ENCODE peak calls at places on chromosomes 12 and 14, in seven cellular contexts. T, S, U, N, E, C and O are unnamed samples.
A peak's percentile ranks its signal among the peaks of the same experiment; 100 is the strongest.

GRCh38 chr14:61308198-61308597 is 13.2 kb upstream of the PRKCH start:
- DNase-seq in T (no peak), S (no peak), U (no peak), N (no peak), E (no peak), C (peak; percentile 27), O (no peak)

GRCh38 chr12:16349132-16349463 is 1.7 kb downstream of the MGST1 start:
- DNase-seq in T (peak; percentile 75), S (no peak), U (peak; percentile 63), N (peak; percentile 89), E (peak; percentile 98), C (peak; percentile 98), O (no peak)

GRCh38 chr12:125220404-125221273 is 155.4 kb downstream of the AACS start:
- DNase-seq in T (no peak), S (no peak), U (no peak), N (no peak), E (peak; percentile 42), C (peak; percentile 5), O (no peak)

GRCh38 chr12:93911436-93911835 is 234.3 kb downstream of the CRADD start:
- DNase-seq in T (no peak), S (no peak), U (no peak), N (no peak), E (peak; percentile 92), C (no peak), O (no peak)

GRCh38 chr12:78018146-78018910 is 187.6 kb downstream of the NAV3 start:
- DNase-seq in T (no peak), S (no peak), U (no peak), N (peak; percentile 37), E (peak; percentile 71), C (peak; percentile 59), O (no peak)

GRCh38 chr14:74510955-74511354 is 17.4 kb downstream of the ISCA2 start:
- DNase-seq in T (no peak), S (peak; percentile 49), U (no peak), N (no peak), E (peak; percentile 64), C (peak; percentile 81), O (no peak)

GRCh38 chr12:115267464-115267863 is 583.5 kb upstream of the TBX3 start:
- DNase-seq in T (no peak), S (no peak), U (no peak), N (no peak), E (peak; percentile 18), C (no peak), O (no peak)

GRCh38 chr14:50262865-50263264 is 31.5 kb upstream of the SOS2 start:
- DNase-seq in T (no peak), S (no peak), U (no peak), N (no peak), E (no peak), C (no peak), O (no peak)

GRCh38 chr14:80494769-80495168 is 283.5 kb upstream of the DIO2 start:
- DNase-seq in T (no peak), S (no peak), U (no peak), N (no peak), E (no peak), C (no peak), O (no peak)

GRCh38 chr12:122116707-122117535 is 38.4 kb downstream of the MLXIP start:
- DNase-seq in T (no peak), S (no peak), U (peak; percentile 68), N (no peak), E (no peak), C (no peak), O (no peak)

GRCh38 chr14:103141117-103141796 is 18.0 kb downstream of the TNFAIP2 start:
- DNase-seq in T (no peak), S (no peak), U (peak; percentile 69), N (peak; percentile 73), E (peak; percentile 58), C (peak; percentile 65), O (peak; percentile 80)

GRCh38 chr12:51687142-51687935 is 96.3 kb downstream of the SCN8A start:
- DNase-seq in T (peak; percentile 46), S (no peak), U (peak; percentile 45), N (no peak), E (peak; percentile 61), C (peak; percentile 79), O (no peak)

GRCh38 chr12:69028941-69029729 is 96.2 kb upstream of the CPM start:
- DNase-seq in T (no peak), S (no peak), U (no peak), N (no peak), E (peak; percentile 48), C (peak; percentile 25), O (no peak)

GRCh38 chr14:74014299-74014698 is 4.8 kb downstream of the ENTPD5 start:
- DNase-seq in T (no peak), S (no peak), U (no peak), N (no peak), E (no peak), C (peak; percentile 11), O (no peak)

GRCh38 chr12:54028324-54029201 is at the start of gene HOXC6:
- DNase-seq in T (no peak), S (peak; percentile 67), U (no peak), N (peak; percentile 65), E (peak; percentile 43), C (peak; percentile 7), O (no peak)
- H3K4me3 ChIP-seq in T (no peak within 1 kb of the TSS), S (peak within 1 kb of the TSS; percentile 23), U (no peak within 1 kb of the TSS), N (no peak within 1 kb of the TSS), E (peak within 1 kb of the TSS; percentile 57), C (no peak within 1 kb of the TSS), O (peak within 1 kb of the TSS; percentile 35)

GRCh38 chr12:130716918-130717306 is 813 bp upstream of the RIMBP2 start:
- DNase-seq in T (no peak), S (no peak), U (no peak), N (no peak), E (no peak), C (no peak), O (peak; percentile 25)

GRCh38 chr12:130717752-130718151 is 1.7 kb upstream of the RIMBP2 start:
- DNase-seq in T (no peak), S (no peak), U (no peak), N (no peak), E (no peak), C (no peak), O (no peak)

GRCh38 chr12:130715150-130715995 is 726 bp downstream of the RIMBP2 start:
- DNase-seq in T (no peak), S (peak; percentile 35), U (no peak), N (no peak), E (no peak), C (no peak), O (no peak)

GRCh38 chr12:130715996-130716917 is at the start of gene RIMBP2:
- DNase-seq in T (no peak), S (peak; percentile 33), U (no peak), N (no peak), E (peak; percentile 23), C (peak; percentile 52), O (peak; percentile 9)

DNA sequence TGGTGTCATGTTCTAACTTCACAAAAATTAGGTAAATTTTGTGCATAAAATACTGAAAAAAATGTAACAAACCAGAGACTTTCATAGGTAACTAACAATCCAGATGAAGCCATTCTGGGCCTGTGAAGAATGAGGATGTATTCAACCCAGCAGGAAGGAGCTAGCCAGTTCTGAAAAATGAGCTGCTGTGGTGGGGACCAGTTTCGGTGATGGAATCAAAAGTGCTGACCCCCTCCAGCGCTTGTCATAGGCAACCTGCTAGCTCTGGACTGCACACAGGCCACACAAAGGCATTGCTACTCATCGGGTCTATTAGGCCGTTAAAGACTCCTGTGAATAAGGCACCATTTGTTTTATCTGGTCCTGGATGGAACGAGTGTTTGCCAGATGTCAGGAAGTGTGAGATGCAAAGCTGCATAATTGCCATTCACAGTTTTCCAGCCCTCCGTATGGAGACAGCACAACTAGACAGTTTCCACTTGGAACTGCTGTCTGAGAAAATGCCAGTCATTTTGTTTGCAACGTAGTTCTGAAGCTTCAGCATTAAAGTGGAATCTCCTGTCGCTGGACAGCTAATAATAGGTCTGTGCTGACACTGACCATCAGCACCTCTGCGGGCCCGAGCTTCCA is 3.3 kb upstream of the RIMBP2 start:
- DNase-seq in T (no peak), S (no peak), U (no peak), N (no peak), E (no peak), C (no peak), O (no peak)
- H3K4me3 ChIP-seq in T (no peak overlapping the region), S (no peak overlapping the region), U (no peak overlapping the region), N (no peak overlapping the region), E (no peak overlapping the region), C (no peak overlapping the region), O (no peak overlapping the region)

GRCh38 chr12:61879229-61879628 is 381.0 kb upstream of the USP15 start:
- DNase-seq in T (no peak), S (no peak), U (no peak), N (no peak), E (no peak), C (no peak), O (no peak)
- H3K4me3 ChIP-seq in T (no peak overlapping the region), S (no peak overlapping the region), U (no peak overlapping the region), N (no peak overlapping the region), E (no peak overlapping the region), C (no peak overlapping the region), O (no peak overlapping the region)

DNA sequence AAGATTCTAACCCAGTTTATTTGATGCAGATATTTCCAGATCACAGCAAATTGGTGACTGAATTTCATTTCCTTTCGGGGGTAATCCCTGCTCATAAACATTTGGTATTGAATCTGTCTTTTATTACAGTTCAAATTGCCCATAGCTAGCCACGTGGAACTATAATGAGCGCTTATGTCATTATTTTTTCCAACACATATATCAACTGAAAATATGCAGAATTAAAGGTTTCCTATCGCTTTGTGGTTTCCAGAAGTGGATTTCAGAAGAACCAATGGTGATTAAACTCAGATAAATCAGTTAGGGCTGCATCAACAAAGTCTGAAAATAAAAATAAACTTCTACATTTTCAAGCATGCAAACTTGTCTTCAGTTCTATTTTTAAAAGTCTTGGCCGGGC is 111.9 kb downstream of the PIK3C2G start:
- DNase-seq in T (no peak), S (no peak), U (no peak), N (no peak), E (no peak), C (no peak), O (no peak)
- H3K4me3 ChIP-seq in T (no peak overlapping the region), S (no peak overlapping the region), U (no peak overlapping the region), N (no peak overlapping the region), E (no peak overlapping the region), C (no peak overlapping the region), O (no peak overlapping the region)

DNA sequence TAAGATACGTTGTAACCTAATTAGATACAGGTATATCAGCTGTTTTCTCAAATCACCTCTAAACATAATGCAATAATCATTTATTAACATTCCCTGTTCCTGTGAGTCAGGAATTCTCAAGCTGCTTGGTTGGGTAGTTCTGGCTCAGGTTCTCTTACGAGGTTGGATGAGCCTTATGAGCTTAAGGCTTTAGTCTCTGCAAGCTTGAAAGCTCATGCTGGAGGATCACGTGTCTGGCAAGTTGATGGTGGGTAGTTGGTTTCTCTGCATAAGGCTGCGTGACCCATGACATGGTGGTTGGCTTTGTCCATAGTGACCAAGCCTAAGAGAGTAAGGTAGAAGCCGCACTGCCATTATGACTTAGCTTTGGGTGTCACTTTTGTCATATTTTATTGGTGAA is 62.0 kb downstream of the PLEKHA5 start:
- DNase-seq in T (no peak), S (no peak), U (no peak), N (no peak), E (no peak), C (no peak), O (no peak)
- H3K4me3 ChIP-seq in T (no peak overlapping the region), S (no peak overlapping the region), U (no peak overlapping the region), N (no peak overlapping the region), E (no peak overlapping the region), C (no peak overlapping the region), O (no peak overlapping the region)

GRCh38 chr12:1920436-1920835 is 2.0 kb upstream of the CACNA2D4 start:
- DNase-seq in T (no peak), S (no peak), U (no peak), N (no peak), E (no peak), C (no peak), O (no peak)
- H3K4me3 ChIP-seq in T (no peak overlapping the region), S (no peak overlapping the region), U (no peak overlapping the region), N (no peak overlapping the region), E (no peak overlapping the region), C (no peak overlapping the region), O (no peak overlapping the region)